ENCODE peak calls at places on chromosomes 12 and 14, in ten cellular contexts. Q, B, M, E, Y, J, U, X, D and W are unnamed samples. For H3K9me3, the result is how much of the 10 kb centered on the place peaks cover.

GRCh38 chr14:22471545-22472121 is 117.4 kb downstream of the DAD1 start:
- DNase-seq in X (no peak), M (no peak), B (no peak), Y (no peak), J (peak), Q (peak), U (peak), E (peak), D (no peak), W (peak)

GRCh38 chr12:75550401-75550851 is 39.0 kb upstream of the KRR1 start:
- DNase-seq in X (no peak), M (no peak), J (no peak), B (no peak), U (no peak), Q (no peak), Y (no peak), D (no peak), E (no peak), W (peak)

GRCh38 chr14:61564623-61565091 is 130.7 kb upstream of the HIF1A start:
- DNase-seq in J (no peak), D (no peak), B (no peak), Y (no peak), E (no peak), Q (peak), M (no peak), U (peak), X (no peak), W (no peak)

GRCh38 chr14:92540472-92541048 is 27.0 kb downstream of the RIN3 start:
- DNase-seq in E (peak), B (peak), X (peak), Y (peak), D (no peak), U (peak), Q (peak), J (peak), M (peak), W (peak)

GRCh38 chr14:72678360-72678759 is 215.5 kb downstream of the DPF3 start:
- DNase-seq in B (no peak), Q (no peak), E (no peak), J (no peak), D (no peak), X (no peak), Y (no peak), M (no peak), U (peak), W (no peak)

GRCh38 chr14:61417141-61417540 is 95.8 kb downstream of the PRKCH start:
- DNase-seq in M (no peak), D (peak), J (no peak), Y (no peak), U (no peak), X (no peak), Q (no peak), B (no peak), E (no peak), W (no peak)

GRCh38 chr12:124739953-124740561 is 123.6 kb downstream of the SCARB1 start:
- DNase-seq in U (no peak), B (no peak), E (no peak), Q (no peak), M (no peak), X (no peak), Y (no peak), D (no peak), J (no peak), W (no peak)

GRCh38 chr12:103561174-103561573 is 25.9 kb upstream of the STAB2 start:
- DNase-seq in Y (no peak), Q (no peak), E (no peak), J (no peak), U (peak), D (no peak), M (no peak), X (no peak), B (no peak), W (no peak)

GRCh38 chr12:125983784-125984510 is 918.7 kb downstream of the AACS start:
- DNase-seq in E (no peak), X (no peak), B (no peak), J (no peak), D (no peak), M (no peak), Q (no peak), Y (no peak), U (no peak), W (no peak)

GRCh38 chr14:72420749-72421452 is 473.0 kb downstream of the DPF3 start:
- DNase-seq in Q (peak), E (peak), J (peak), D (peak), M (peak), U (peak), X (peak), Y (no peak), B (peak), W (peak)

GRCh38 chr12:108633081-108633533 is 587 bp downstream of the SELPLG start:
- DNase-seq in M (peak), X (no peak), U (no peak), Q (no peak), E (no peak), J (no peak), Y (no peak), B (peak), D (no peak), W (no peak)
- H3K4me3 ChIP-seq in M (peak), X (peak), U (no peak), Q (no peak), E (no peak), J (no peak), Y (peak), B (no peak), D (peak), W (no peak)

DNA sequence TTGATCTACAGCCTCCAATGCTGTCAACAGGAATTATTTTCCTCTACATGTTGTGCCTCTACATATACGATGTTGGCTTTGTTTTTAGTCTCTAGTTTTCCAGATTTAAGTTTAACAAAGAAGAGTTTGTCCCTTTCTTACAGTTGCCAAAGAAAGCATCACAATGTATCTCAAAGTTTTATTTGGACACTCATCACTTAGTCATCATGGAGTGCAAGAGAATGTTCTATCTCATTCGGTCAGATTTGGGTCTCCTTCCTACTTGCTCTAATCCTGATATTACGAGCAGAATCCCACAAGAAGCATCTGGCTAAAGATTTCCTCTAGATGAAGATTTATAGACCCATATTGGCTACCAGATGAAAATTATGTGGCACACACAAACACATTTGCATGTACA is 326.6 kb downstream of the SLC6A15 start:
- DNase-seq in E (no peak), Y (no peak), X (no peak), M (no peak), U (peak), J (no peak), B (no peak), D (no peak), Q (no peak), W (no peak)
- H3K9me3 ChIP-seq in E (under half), Y (under half), X (under half), M (under half), U (under half), J (under half), B (under half), D (under half), Q (under half), W (under half)

GRCh38 chr14:68513137-68513536 is 279.7 kb downstream of the ZFP36L1 start:
- DNase-seq in E (no peak), X (no peak), U (no peak), M (no peak), J (no peak), B (no peak), Y (no peak), Q (no peak), D (no peak), W (no peak)

GRCh38 chr14:68516235-68516634 is 276.6 kb downstream of the ZFP36L1 start:
- DNase-seq in E (no peak), J (no peak), D (no peak), M (no peak), X (no peak), Q (no peak), Y (no peak), B (no peak), U (no peak), W (no peak)

GRCh38 chr14:68512088-68512487 is 280.8 kb downstream of the ZFP36L1 start:
- DNase-seq in E (no peak), Y (no peak), U (no peak), Q (no peak), J (no peak), M (no peak), X (no peak), D (no peak), B (no peak), W (peak)

GRCh38 chr14:68513838-68514610 is 278.8 kb downstream of the ZFP36L1 start:
- DNase-seq in B (no peak), Q (no peak), E (no peak), U (no peak), X (no peak), Y (no peak), D (no peak), J (no peak), M (no peak), W (no peak)

GRCh38 chr14:68514611-68515194 is 278.2 kb downstream of the ZFP36L1 start:
- DNase-seq in Q (no peak), J (no peak), E (no peak), M (no peak), U (peak), X (no peak), B (no peak), D (no peak), Y (no peak), W (no peak)
- H3K27ac ChIP-seq in Q (no peak), J (no peak), E (no peak), M (no peak), U (no peak), X (no peak), B (peak), D (no peak), Y (peak), W (no peak)

GRCh38 chr14:91323031-91323430 is 78.5 kb upstream of the GPR68 start:
- DNase-seq in U (no peak), Y (no peak), E (no peak), X (no peak), Q (no peak), J (no peak), D (no peak), M (no peak), B (no peak), W (no peak)
- H3K4me3 ChIP-seq in U (no peak), Y (no peak), E (no peak), X (no peak), Q (no peak), J (no peak), D (peak), M (no peak), B (no peak), W (no peak)

DNA sequence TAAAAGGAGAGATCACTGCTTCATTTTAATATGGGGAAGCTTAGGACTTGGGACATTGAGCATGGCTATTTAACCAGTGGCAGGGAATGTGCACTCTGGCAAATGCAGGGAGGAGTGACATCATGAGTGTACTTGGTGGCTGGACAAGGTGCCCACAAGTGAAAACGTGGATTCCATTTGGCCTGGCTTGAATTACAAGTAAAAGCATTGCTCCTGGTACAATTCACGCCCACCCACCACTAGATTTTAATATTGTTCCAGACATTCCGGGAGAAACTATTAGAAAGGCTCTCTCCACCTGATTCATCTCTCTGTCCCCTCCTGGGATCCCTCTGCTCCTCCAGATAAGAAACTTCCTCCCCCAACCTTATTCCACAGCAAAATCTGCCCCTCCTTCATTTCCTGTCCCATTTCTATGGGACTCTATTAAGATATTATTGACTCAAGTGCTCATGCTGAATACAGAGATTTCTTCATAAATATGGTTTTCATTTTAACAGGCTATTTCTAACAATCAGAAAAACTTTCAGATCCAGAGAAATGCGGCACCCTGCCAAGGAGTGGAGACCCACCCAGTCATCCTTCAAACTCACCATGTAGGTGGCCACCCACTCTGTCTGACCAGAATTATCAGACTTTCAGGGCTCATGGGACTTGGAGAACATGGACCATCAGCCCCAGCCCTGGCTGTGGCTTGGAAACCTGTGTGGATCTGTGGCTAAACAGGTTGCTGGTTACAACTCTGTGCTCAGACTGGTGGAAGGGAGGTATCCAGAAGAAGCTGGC is 43.2 kb downstream of the SSPN start:
- DNase-seq in Y (no peak), M (no peak), X (no peak), E (no peak), U (peak), J (peak), D (no peak), B (no peak), Q (no peak), W (no peak)
- H3K9me3 ChIP-seq in Y (under half), M (under half), X (under half), E (under half), U (under half), J (under half), D (under half), B (under half), Q (under half), W (under half)

DNA sequence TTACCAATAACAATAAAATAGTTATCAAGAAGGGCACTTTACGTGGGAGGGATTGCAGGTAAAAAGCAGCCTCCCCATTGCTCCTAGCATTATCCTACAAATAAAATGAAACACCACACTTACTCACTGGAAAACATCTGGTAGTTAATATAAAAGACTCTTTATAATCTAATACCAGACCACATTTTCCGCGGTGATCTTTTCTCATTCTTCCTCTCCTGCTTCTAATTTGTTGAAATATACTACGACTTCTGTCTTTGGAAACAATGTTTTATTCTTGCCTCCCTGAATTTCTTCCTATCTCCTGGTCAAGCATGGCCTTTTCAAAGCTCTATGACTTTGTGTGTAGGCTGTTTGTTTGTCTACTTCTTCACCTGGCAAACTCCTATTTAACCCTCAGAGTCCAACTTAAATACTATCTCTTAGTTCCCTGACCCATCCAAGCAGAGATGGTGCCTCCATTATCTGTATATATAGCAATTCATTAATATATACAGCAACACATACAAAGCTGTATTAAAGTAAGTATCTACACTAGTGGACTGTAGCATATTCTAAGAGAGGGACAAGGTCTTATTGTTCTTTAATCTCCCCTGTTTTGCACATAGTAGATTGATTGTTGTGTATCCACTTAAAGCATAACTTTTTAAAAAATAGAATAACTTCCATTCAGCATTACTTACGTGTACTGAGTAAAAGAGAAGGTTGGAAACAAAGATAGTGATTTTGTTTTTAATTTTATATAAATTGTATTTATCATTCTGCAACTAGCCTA is 228.3 kb downstream of the CEP128 start:
- DNase-seq in Q (no peak), D (no peak), E (no peak), M (no peak), J (no peak), U (no peak), Y (no peak), B (no peak), X (no peak), W (no peak)
- H3K27ac ChIP-seq in Q (no peak), D (no peak), E (no peak), M (no peak), J (no peak), U (no peak), Y (no peak), B (no peak), X (no peak), W (no peak)